ENCODE peak calls at places on chromosomes 4 and X, in six cellular contexts. H, A, J, F, P and R are unnamed samples. For H3K36me3, the result is how much of the 10 kb centered on the place peaks cover.

GRCh38 chr4:13933163-13933562 is 305.6 kb upstream of the BOD1L1 start:
- DNase-seq in P (no peak), H (no peak), A (no peak), F (no peak), J (no peak), R (no peak)

GRCh38 chrX:56314334-56314733 is 82.2 kb downstream of the KLF8 start:
- DNase-seq in H (no peak), J (no peak), F (no peak), P (no peak), A (no peak), R (no peak)

GRCh38 chrX:151711787-151712186 is 4.0 kb upstream of the FATE1 start:
- DNase-seq in P (no peak), A (peak), H (no peak), J (no peak), F (no peak), R (no peak)

GRCh38 chrX:154412468-154412867 is 1.1 kb downstream of the TAFAZZIN start:
- DNase-seq in J (no peak), A (no peak), P (peak), H (no peak), F (no peak), R (no peak)

GRCh38 chrX:101658661-101659477 is 781 bp downstream of the ARMCX2 start:
- DNase-seq in J (peak), F (peak), P (peak), A (peak), H (no peak), R (no peak)

GRCh38 chr4:108971473-108971872 is 208.6 kb upstream of the ETNPPL start:
- DNase-seq in J (no peak), H (no peak), F (no peak), P (no peak), A (no peak), R (no peak)

GRCh38 chr4:84159767-84160166 is 339.3 kb downstream of the NKX6-1 start:
- DNase-seq in P (no peak), F (no peak), A (peak), H (no peak), J (peak), R (no peak)

GRCh38 chr4:186979966-186980745 is 256.5 kb upstream of the FAT1 start:
- DNase-seq in H (no peak), J (no peak), A (no peak), P (no peak), F (no peak), R (no peak)

GRCh38 chr4:104491826-104492771 is 2.6 kb downstream of the CXXC4 start:
- DNase-seq in H (no peak), P (no peak), F (no peak), A (peak), J (peak), R (no peak)

GRCh38 chr4:101197350-101197749 is 150.0 kb downstream of the PPP3CA start:
- DNase-seq in A (no peak), F (no peak), P (no peak), H (no peak), J (no peak), R (no peak)

GRCh38 chr4:15665738-15666365 is 10.7 kb upstream of the FBXL5 start:
- DNase-seq in J (no peak), P (no peak), A (no peak), H (peak), F (no peak), R (no peak)

GRCh38 chr4:166996216-166996615 is 238.1 kb downstream of the SPOCK3 start:
- DNase-seq in H (no peak), J (no peak), F (no peak), P (no peak), A (no peak), R (no peak)

GRCh38 chr4:147056951-147057630 is 111.4 kb upstream of the TTC29 start:
- DNase-seq in P (no peak), J (no peak), F (no peak), A (no peak), H (no peak), R (no peak)

GRCh38 chrX:100643943-100644587 is at the start of gene SRPX2:
- DNase-seq in A (no peak), P (peak), F (peak), J (peak), H (peak), R (peak)

GRCh38 chr4:43782391-43782790 is 666.2 kb downstream of the KCTD8 start:
- DNase-seq in J (no peak), P (no peak), F (no peak), A (no peak), H (no peak), R (no peak)

GRCh38 chrX:145654486-145654885 is 163.1 kb upstream of the SLITRK2 start:
- DNase-seq in J (no peak), H (no peak), P (no peak), A (no peak), F (no peak), R (no peak)

GRCh38 chr4:147498031-147498700 is 17.3 kb downstream of the EDNRA start:
- DNase-seq in P (no peak), A (no peak), F (no peak), J (no peak), H (no peak), R (no peak)

GRCh38 chrX:31543565-31544125 is 471.8 kb upstream of the FTHL17 start:
- DNase-seq in A (no peak), H (no peak), J (no peak), F (no peak), P (no peak), R (no peak)

GRCh38 chr4:20612313-20612712 is 87.9 kb upstream of the PACRGL start:
- DNase-seq in P (no peak), J (no peak), A (no peak), F (no peak), H (no peak), R (no peak)

GRCh38 chr4:186554485-186554884 is 882 bp downstream of the MTNR1A start:
- DNase-seq in A (peak), F (no peak), P (no peak), H (no peak), J (peak), R (no peak)

GRCh38 chr4:43244688-43245382 is 352.3 kb downstream of the GRXCR1 start:
- DNase-seq in P (no peak), A (no peak), J (no peak), F (no peak), H (no peak), R (no peak)

GRCh38 chr4:110623710-110624015 is 786 bp upstream of the PITX2 start:
- DNase-seq in P (no peak), A (no peak), F (no peak), H (no peak), J (no peak), R (no peak)

GRCh38 chr4:10582059-10582686 is 102.4 kb downstream of the CLNK start:
- DNase-seq in J (peak), H (no peak), P (no peak), A (peak), F (peak), R (no peak)

GRCh38 chrX:130566028-130566683 is 164.4 kb downstream of the RBMX2 start:
- DNase-seq in P (no peak), F (no peak), H (no peak), J (no peak), A (peak), R (no peak)

GRCh38 chr4:183503497-183504063 is 1.3 kb upstream of the ING2 start:
- DNase-seq in J (no peak), P (no peak), H (no peak), F (no peak), A (no peak), R (no peak)

GRCh38 chr4:80948161-80948560 is 82.3 kb upstream of the BMP3 start:
- DNase-seq in A (no peak), H (no peak), J (no peak), F (no peak), P (no peak), R (peak)

GRCh38 chrX:120302434-120302833 is 8.8 kb downstream of the TMEM255A start:
- DNase-seq in H (no peak), P (no peak), F (no peak), J (no peak), A (peak), R (no peak)

GRCh38 chrX:14014526-14014925 is 15.2 kb downstream of the GEMIN8 start:
- DNase-seq in H (no peak), J (no peak), P (no peak), A (no peak), F (no peak), R (no peak)

GRCh38 chr4:102447413-102447812 is 53.7 kb upstream of the NFKB1 start:
- DNase-seq in H (no peak), P (no peak), F (no peak), J (no peak), A (no peak), R (no peak)

GRCh38 chr4:180953572-180953971 is 1289.6 kb upstream of the TENM3 start:
- DNase-seq in H (no peak), A (peak), J (no peak), F (no peak), P (no peak), R (no peak)
- TF ChIP-seq CTCF in H (no peak), A (peak), J (no peak), F (no peak), P (no peak), R (peak)

GRCh38 chr4:2497324-2497723 is 28.4 kb downstream of the RNF4 start:
- DNase-seq in P (no peak), F (no peak), A (no peak), H (no peak), J (no peak), R (no peak)
- H3K4me3 ChIP-seq in P (no peak), F (no peak), A (no peak), H (no peak), J (no peak), R (no peak)

DNA sequence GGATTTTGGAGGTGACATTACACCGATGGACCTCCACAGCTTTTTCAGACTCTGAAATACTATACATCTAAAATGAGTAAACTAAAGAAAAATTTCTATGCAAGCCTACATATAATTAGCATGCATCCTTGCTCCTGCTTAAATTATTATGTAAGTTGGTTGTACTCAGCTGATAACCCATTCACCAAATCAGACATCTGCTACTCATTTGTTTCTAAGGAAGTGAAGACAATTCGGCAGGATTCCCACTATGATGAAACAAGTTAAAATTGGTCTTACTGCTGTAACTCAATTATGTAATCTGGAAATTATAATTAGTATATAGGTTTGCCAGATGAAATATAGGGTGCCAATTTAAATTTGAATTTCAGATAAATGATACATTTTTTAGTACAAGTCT is 59.5 kb upstream of the FGF13 start:
- DNase-seq in J (no peak), H (no peak), P (no peak), A (no peak), F (no peak), R (no peak)
- H3K36me3 ChIP-seq in J (under half), H (under half), P (under half), A (under half), F (under half), R (under half)

GRCh38 chrX:16250296-16250695 is 83.0 kb downstream of the MAGEB17 start:
- DNase-seq in P (no peak), H (no peak), J (no peak), A (no peak), F (no peak), R (peak)
- TF ChIP-seq CTCF in P (no peak), H (no peak), J (no peak), A (no peak), F (no peak), R (no peak)

DNA sequence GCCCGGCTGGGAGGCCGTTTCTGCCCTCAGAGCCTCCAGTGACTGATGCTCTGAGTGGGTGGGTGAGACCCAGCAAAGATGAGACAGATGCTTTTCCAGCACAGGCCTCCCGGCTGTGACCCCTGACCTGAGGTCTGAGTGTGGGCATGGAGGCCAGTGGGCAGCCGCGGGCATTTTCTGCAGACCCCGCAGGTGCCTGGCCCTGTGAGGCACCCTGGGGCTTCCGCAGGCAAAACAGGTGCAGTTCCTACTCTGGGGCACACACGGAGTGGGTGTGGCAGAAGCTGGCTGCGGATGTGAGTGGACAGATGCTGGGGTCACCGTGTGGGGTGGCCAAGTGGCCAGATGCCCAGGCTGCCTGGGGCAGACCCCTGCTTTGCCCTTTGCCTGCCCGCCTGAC is 14.8 kb downstream of the HTRA3 start:
- DNase-seq in J (no peak), H (no peak), F (no peak), A (no peak), P (no peak), R (no peak)
- H3K4me3 ChIP-seq in J (no peak), H (no peak), F (no peak), A (no peak), P (no peak), R (no peak)

GRCh38 chr4:1234811-1235292 is 14.1 kb downstream of the CTBP1 start:
- DNase-seq in H (no peak), F (peak), J (no peak), P (peak), A (no peak), R (no peak)
- H3K36me3 ChIP-seq in H (under half), F (half or more), J (under half), P (under half), A (half or more), R (under half)

GRCh38 chrX:53288173-53288572 is 6.8 kb upstream of the IQSEC2 start:
- DNase-seq in J (no peak), P (peak), F (peak), H (no peak), A (peak), R (no peak)

GRCh38 chrX:53291596-53291995 is 10.2 kb upstream of the IQSEC2 start:
- DNase-seq in J (no peak), F (no peak), H (no peak), P (no peak), A (no peak), R (no peak)

GRCh38 chrX:53290441-53291041 is 9.2 kb upstream of the IQSEC2 start:
- DNase-seq in J (no peak), P (no peak), F (no peak), H (no peak), A (no peak), R (no peak)

GRCh38 chrX:53294024-53294648 is 12.8 kb upstream of the IQSEC2 start:
- DNase-seq in H (no peak), J (no peak), P (no peak), A (no peak), F (no peak), R (no peak)
- TF ChIP-seq CTCF in H (no peak), J (no peak), P (no peak), A (peak), F (no peak), R (no peak)

DNA sequence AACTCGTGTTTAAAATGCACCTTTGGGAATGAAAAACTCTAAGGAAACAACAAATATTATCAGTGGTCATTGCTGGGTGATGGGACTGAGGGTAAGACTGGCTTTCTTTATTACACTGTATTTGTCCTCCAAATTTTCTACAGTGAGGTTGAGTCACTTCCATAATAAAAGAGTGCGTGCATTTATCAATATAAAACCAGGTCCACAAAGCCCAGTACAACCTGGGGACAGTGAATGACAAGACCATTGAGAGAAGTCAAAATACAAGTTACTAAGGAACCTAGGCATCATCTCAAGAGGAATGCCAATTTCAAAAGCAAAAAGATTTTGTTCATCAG is 76.4 kb downstream of the MAGED4 start:
- DNase-seq in H (no peak), A (no peak), F (no peak), J (no peak), P (no peak), R (no peak)
- H3K4me3 ChIP-seq in H (peak), A (peak), F (no peak), J (peak), P (peak), R (no peak)

GRCh38 chr4:77062856-77063255 is 12.9 kb downstream of the CCNI start:
- DNase-seq in A (no peak), H (no peak), J (no peak), P (no peak), F (no peak), R (no peak)

GRCh38 chr4:77065382-77065781 is 10.4 kb downstream of the CCNI start:
- DNase-seq in F (no peak), J (no peak), P (no peak), A (no peak), H (no peak), R (no peak)
- H3K36me3 ChIP-seq in F (under half), J (under half), P (under half), A (half or more), H (under half), R (under half)